ENCODE peak calls at places on chromosomes 13 and 19, in five cellular contexts. B, E, Z, D and I are unnamed samples.

GRCh38 chr19:1457031-1457739 is 7.3 kb downstream of the APC2 start:
- DNase-seq in B (no peak), E (no peak), Z (no peak), D (no peak), I (no peak)

GRCh38 chr19:16521715-16522289 is 20.4 kb downstream of the CHERP start:
- DNase-seq in B (no peak), E (no peak), Z (no peak), D (peak; percentile 24), I (no peak)

GRCh38 chr19:17510220-17510993 is 1.0 kb upstream of the PGLS start:
- DNase-seq in B (no peak), E (no peak), Z (no peak), D (no peak), I (no peak)

GRCh38 chr13:27270594-27271520 is at the start of gene RASL11A:
- DNase-seq in B (peak; percentile 74), E (peak; percentile 90), Z (peak; percentile 69), D (peak; percentile 87), I (peak; percentile 64)

GRCh38 chr13:51689597-51689996 is 105.3 kb downstream of the WDFY2 start:
- DNase-seq in B (no peak), E (no peak), Z (no peak), D (no peak), I (no peak)

GRCh38 chr13:30796833-30797601 is 61.7 kb downstream of the ALOX5AP start:
- DNase-seq in B (no peak), E (no peak), Z (no peak), D (peak; percentile 63), I (no peak)

GRCh38 chr19:24052811-24053210 is 34.2 kb upstream of the ZNF254 start:
- DNase-seq in B (no peak), E (no peak), Z (no peak), D (no peak), I (no peak)

GRCh38 chr13:108227651-108228272 is 9.6 kb downstream of the ABHD13 start:
- DNase-seq in B (no peak), E (peak; percentile 21), Z (no peak), D (no peak), I (no peak)

GRCh38 chr13:54033323-54033861 is 1004.8 kb downstream of the OLFM4 start:
- DNase-seq in B (no peak), E (no peak), Z (no peak), D (no peak), I (no peak)

GRCh38 chr13:54705738-54706137 is 1677.1 kb downstream of the OLFM4 start:
- DNase-seq in B (no peak), E (no peak), Z (no peak), D (no peak), I (no peak)

GRCh38 chr19:49565261-49565660 is 15.1 kb downstream of the NOSIP start:
- DNase-seq in B (no peak), E (peak; percentile 59), Z (no peak), D (no peak), I (no peak)